ENCODE peak calls at places on chromosomes 12 and 14, in five cellular contexts. U, Q, V, T and S are unnamed samples.

GRCh38 chr12:124506145-124506831 is 61.1 kb downstream of the NCOR2 start:
- DNase-seq in U (no peak), Q (peak), V (no peak), T (no peak), S (peak)

GRCh38 chr12:113524495-113524894 is 52.8 kb upstream of the LHX5 start:
- DNase-seq in U (no peak), Q (no peak), V (no peak), T (no peak), S (no peak)

GRCh38 chr12:71654200-71654599 is 9.4 kb downstream of the ZFC3H1 start:
- DNase-seq in U (no peak), Q (no peak), V (no peak), T (no peak), S (no peak)

GRCh38 chr12:1474059-1474537 is 120.3 kb downstream of the FBXL14 start:
- DNase-seq in U (no peak), Q (no peak), V (peak), T (no peak), S (no peak)

GRCh38 chr12:58443273-58443980 is 476.9 kb downstream of the LRIG3 start:
- DNase-seq in U (no peak), Q (no peak), V (no peak), T (no peak), S (no peak)

GRCh38 chr12:59619461-59620240 is 23.8 kb downstream of the SLC16A7 start:
- DNase-seq in U (no peak), Q (no peak), V (no peak), T (no peak), S (no peak)

GRCh38 chr12:27810756-27811155 is 30.7 kb upstream of the MANSC4 start:
- DNase-seq in U (no peak), Q (no peak), V (no peak), T (no peak), S (no peak)

GRCh38 chr12:96246926-96247566 is 52.9 kb downstream of the ELK3 start:
- DNase-seq in U (no peak), Q (no peak), V (no peak), T (no peak), S (no peak)

GRCh38 chr12:79409562-79409961 is 281.2 kb downstream of the PAWR start:
- DNase-seq in U (no peak), Q (no peak), V (no peak), T (no peak), S (no peak)

GRCh38 chr14:95480109-95480886 is 36.2 kb downstream of the SYNE3 start:
- DNase-seq in U (no peak), Q (peak), V (no peak), T (peak), S (no peak)

GRCh38 chr14:75561013-75561432 is 17.4 kb upstream of the FLVCR2 start:
- DNase-seq in U (no peak), Q (peak), V (peak), T (peak), S (no peak)

GRCh38 chr14:67766035-67766680 is 50.2 kb downstream of the ZFYVE26 start:
- DNase-seq in U (no peak), Q (no peak), V (no peak), T (no peak), S (peak)

GRCh38 chr12:989751-990278 is 1.2 kb upstream of the ERC1 start:
- DNase-seq in U (no peak), Q (peak), V (peak), T (no peak), S (no peak)

GRCh38 chr12:42744539-42745156 is 155.1 kb upstream of the PRICKLE1 start:
- DNase-seq in U (no peak), Q (no peak), V (no peak), T (no peak), S (no peak)

GRCh38 chr14:68824207-68824516 is 31.3 kb upstream of the ZFP36L1 start:
- DNase-seq in U (no peak), Q (no peak), V (no peak), T (no peak), S (no peak)

GRCh38 chr14:75979071-75979571 is 2.7 kb downstream of the TGFB3 start:
- DNase-seq in U (no peak), Q (no peak), V (peak), T (no peak), S (no peak)

GRCh38 chr12:97336896-97337751 is 125.5 kb upstream of the RMST start:
- DNase-seq in U (no peak), Q (no peak), V (no peak), T (no peak), S (no peak)

GRCh38 chr12:67449591-67450052 is 180.5 kb downstream of the CAND1 start:
- DNase-seq in U (no peak), Q (no peak), V (no peak), T (peak), S (no peak)

DNA sequence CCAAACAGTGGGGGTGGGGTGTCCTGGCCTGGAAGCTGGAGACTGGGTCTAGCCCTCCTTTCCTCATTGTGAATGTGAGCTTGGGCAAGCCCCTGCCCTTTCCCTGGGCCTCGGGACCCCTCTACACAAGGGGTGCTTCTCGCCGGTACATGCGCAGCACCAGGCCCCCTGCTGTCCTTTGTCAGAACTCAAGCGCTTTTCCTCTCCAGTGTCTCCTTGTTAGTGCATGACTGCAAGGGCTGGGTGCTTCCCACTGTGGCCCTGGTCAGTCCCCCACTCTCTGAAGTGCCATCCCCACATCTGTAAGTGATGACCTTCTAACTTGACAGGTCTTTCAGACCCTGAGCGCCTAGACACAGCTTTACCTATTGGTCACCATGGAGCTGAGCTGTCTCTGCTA is 44.2 kb downstream of the DEGS2 start:
- DNase-seq in U (no peak), Q (no peak), V (no peak), T (no peak), S (no peak)
- TF ChIP-seq CTCF in U (no peak), Q (no peak), V (no peak), T (no peak), S (no peak)

DNA sequence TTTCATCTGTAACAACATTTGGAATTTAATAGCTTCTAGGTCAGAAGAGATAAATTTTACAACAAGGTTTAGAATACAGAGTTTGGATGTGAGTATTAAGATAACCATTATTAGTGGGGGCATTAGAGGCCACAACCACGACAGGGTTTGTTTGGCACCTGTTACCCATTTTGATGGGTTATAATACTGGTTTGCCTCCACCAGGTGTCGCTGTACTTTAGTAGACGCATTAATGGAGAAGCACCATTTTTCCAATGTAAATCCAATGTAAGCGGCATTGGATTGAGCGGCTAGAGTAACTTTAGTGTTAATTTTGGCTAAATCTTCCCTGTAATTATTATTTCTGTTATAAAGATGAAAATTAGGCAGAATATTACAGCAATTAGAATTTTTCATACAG is 136.2 kb downstream of the SLCO1B3 start:
- DNase-seq in U (no peak), Q (no peak), V (no peak), T (no peak), S (no peak)
- TF ChIP-seq CTCF in U (no peak), Q (no peak), V (peak), T (no peak), S (peak)

GRCh38 chr14:92481386-92481785 is 32.2 kb upstream of the RIN3 start:
- DNase-seq in U (no peak), Q (no peak), V (no peak), T (no peak), S (no peak)
- TF ChIP-seq CTCF in U (no peak), Q (no peak), V (peak), T (no peak), S (no peak)

GRCh38 chr12:89709157-89709993 is 737 bp upstream of the ATP2B1 start:
- DNase-seq in U (peak), Q (peak), V (peak), T (peak), S (peak)

GRCh38 chr12:89707623-89707991 is 1.0 kb downstream of the ATP2B1 start:
- DNase-seq in U (peak), Q (no peak), V (no peak), T (no peak), S (no peak)

GRCh38 chr12:89706551-89707348 is 1.9 kb downstream of the ATP2B1 start:
- DNase-seq in U (no peak), Q (no peak), V (peak), T (no peak), S (no peak)

GRCh38 chr12:89708793-89709156 is at the start of gene ATP2B1:
- DNase-seq in U (peak), Q (peak), V (peak), T (peak), S (peak)

DNA sequence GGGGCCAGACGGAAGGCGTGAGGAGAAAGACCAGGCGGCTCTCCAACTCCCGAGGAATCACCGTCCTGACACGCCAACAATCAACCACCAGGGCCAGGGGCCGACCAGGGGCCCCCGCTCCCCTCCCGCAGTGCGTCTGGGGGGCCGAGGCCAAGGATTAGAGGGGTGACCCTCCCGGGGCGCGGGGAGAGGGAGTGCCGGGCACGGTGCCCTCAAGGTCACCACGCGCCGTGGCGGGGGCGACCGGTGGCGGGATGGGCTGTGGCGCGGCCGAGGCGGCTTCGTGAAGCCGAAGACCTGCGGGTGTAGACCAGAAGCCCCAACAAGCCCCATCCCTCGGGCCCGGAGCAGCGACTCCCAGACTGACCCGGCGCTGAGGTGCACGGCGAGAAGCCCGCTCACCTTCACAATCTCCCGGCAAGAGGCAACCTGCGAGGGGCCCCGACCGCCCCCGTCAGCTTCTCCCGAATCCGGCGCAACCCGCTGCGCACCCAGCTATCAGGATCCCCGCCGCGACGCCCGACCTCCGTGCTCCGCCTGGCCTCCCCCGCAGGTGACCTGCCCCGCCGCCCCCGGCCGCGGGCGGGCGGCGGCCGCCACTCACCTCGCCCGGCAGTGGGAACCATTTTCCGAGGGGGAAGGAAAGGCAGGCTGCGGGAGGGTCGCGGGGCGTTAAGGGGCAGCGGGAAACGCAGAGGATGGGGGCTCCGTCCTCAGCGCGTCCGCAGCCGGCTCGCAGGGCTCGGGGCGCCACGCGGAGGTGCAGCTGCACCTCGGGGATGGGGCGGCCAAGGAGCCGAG is 446 bp downstream of the ATP2B1 start:
- DNase-seq in U (peak), Q (peak), V (peak), T (peak), S (peak)
- TF ChIP-seq CTCF in U (no peak), Q (no peak), V (no peak), T (no peak), S (no peak)